ENCODE peak calls at places on chromosome 22, in seven cellular contexts. G is lower leg skin; K is stimulated activated CD4-positive, alpha-beta T cell treated with anti-CD3 and anti-CD28 coated beads, Interleukin-1b, Interleukin-23, amount 100 ng/mL, for 24 hours; Y is NCI-H1436; Z is stimulated activated CD8-positive, alpha-beta memory T cell treated with anti-CD3 and anti-CD28 coated beads, Interleukin-7, amount 100 ng/mL, for 48 hours; B is CD4-positive, alpha-beta T cell; W is left kidney. R is an unnamed sample.

GRCh38 chr22:26170795-26171194 is 1.5 kb downstream of the SEZ6L start:
- DNase-seq in G (no peak), K (no peak), Y (peak; percentile 35), Z (no peak), B (no peak), W (peak; percentile 83), R (no peak)

GRCh38 chr22:21632237-21632895 is at the start of gene CCDC116:
- DNase-seq in G (no peak), K (no peak), Y (peak; percentile 29), Z (peak; percentile 46), B (peak; percentile 47), W (peak; percentile 24), R (no peak)

GRCh38 chr22:38699784-38700183 is 959 bp downstream of the JOSD1 start:
- DNase-seq in G (no peak), K (no peak), Y (no peak), Z (no peak), B (no peak), W (peak; percentile 71), R (peak; percentile 63)

GRCh38 chr22:43039800-43040199 is 24.9 kb upstream of the PACSIN2 start:
- DNase-seq in G (no peak), K (no peak), Y (no peak), Z (no peak), B (no peak), W (peak; percentile 48), R (no peak)

GRCh38 chr22:25360891-25361645 is 141.6 kb downstream of the CRYBB2 start:
- DNase-seq in G (no peak), K (no peak), Y (no peak), Z (no peak), B (no peak), W (no peak), R (no peak)

GRCh38 chr22:32396746-32397145 is 15.3 kb downstream of the RTCB start:
- DNase-seq in G (peak; percentile 84), K (no peak), Y (no peak), Z (no peak), B (no peak), W (no peak), R (peak; percentile 75)

GRCh38 chr22:35620624-35621245 is 3.6 kb upstream of the MB start:
- DNase-seq in G (no peak), K (no peak), Y (peak; percentile 71), Z (no peak), B (no peak), W (peak; percentile 91), R (peak; percentile 72)

GRCh38 chr22:28332410-28332809 is 347.2 kb downstream of the TTC28 start:
- DNase-seq in G (no peak), K (no peak), Y (no peak), Z (no peak), B (no peak), W (peak; percentile 53), R (peak; percentile 9)

GRCh38 chr22:48250286-48250895 is 1487.9 kb downstream of the TBC1D22A start:
- DNase-seq in G (peak; percentile 78), K (no peak), Y (no peak), Z (no peak), B (no peak), W (no peak), R (no peak)

GRCh38 chr22:46712288-46712687 is 25.8 kb downstream of the CERK start:
- DNase-seq in G (no peak), K (no peak), Y (no peak), Z (no peak), B (no peak), W (no peak), R (no peak)

GRCh38 chr22:42473484-42474193 is 41.4 kb upstream of the NFAM1 start:
- DNase-seq in G (no peak), K (no peak), Y (peak; percentile 49), Z (no peak), B (no peak), W (peak; percentile 80), R (peak; percentile 68)

GRCh38 chr22:42717197-42717967 is 3.3 kb downstream of the A4GALT start:
- DNase-seq in G (no peak), K (no peak), Y (no peak), Z (no peak), B (no peak), W (peak; percentile 95), R (peak; percentile 44)

GRCh38 chr22:26550498-26551033 is 38.3 kb upstream of the TFIP11 start:
- DNase-seq in G (no peak), K (no peak), Y (no peak), Z (no peak), B (no peak), W (no peak), R (peak; percentile 95)

GRCh38 chr22:49439373-49439772 is 388.3 kb downstream of the BRD1 start:
- DNase-seq in G (no peak), K (no peak), Y (no peak), Z (no peak), B (no peak), W (no peak), R (no peak)

GRCh38 chr22:39148024-39148726 is 4.3 kb downstream of the CBX7 start:
- DNase-seq in G (no peak), K (no peak), Y (no peak), Z (no peak), B (no peak), W (no peak), R (no peak)

GRCh38 chr22:48310740-48311139 is 1516.9 kb downstream of the BRD1 start:
- DNase-seq in G (no peak), K (no peak), Y (no peak), Z (no peak), B (no peak), W (no peak), R (no peak)

GRCh38 chr22:41907436-41908401 is 7.2 kb downstream of the SHISA8 start:
- DNase-seq in G (no peak), K (no peak), Y (no peak), Z (no peak), B (no peak), W (peak; percentile 8), R (no peak)